ENCODE peak calls at places on chromosomes 12 and 14, in seven cellular contexts. E is nucleus accumbens; J is T47D; M is naive thymus-derived CD8-positive, alpha-beta T cell; U is cerebellar cortex; Y is activated T-cell treated with anti-CD3 and anti-CD28 coated beads, Interleukin-2, amount 50 U/mL, for 48 hours; W is PC-3. I is an unnamed sample.

GRCh38 chr14:33566082-33566481 is 384.8 kb downstream of the EGLN3 start:
- DNase-seq in E (no peak), U (no peak), M (no peak), Y (no peak), J (no peak), W (no peak), I (no peak)

GRCh38 chr12:1972856-1973317 is 31.4 kb downstream of the DCP1B start:
- DNase-seq in M (no peak), Y (no peak), J (no peak), U (peak), E (peak), W (no peak), I (peak)

GRCh38 chr14:94056579-94057308 is 24.3 kb downstream of the DDX24 start:
- DNase-seq in E (no peak), J (no peak), W (no peak), U (no peak), M (no peak), Y (peak), I (no peak)

GRCh38 chr14:76086636-76087035 is 65.1 kb upstream of the GPATCH2L start:
- DNase-seq in E (peak), Y (no peak), J (no peak), M (no peak), U (peak), W (no peak), I (no peak)

GRCh38 chr14:35883677-35884293 is 57.6 kb downstream of the BRMS1L start:
- DNase-seq in J (peak), E (no peak), U (peak), Y (peak), M (peak), W (peak), I (no peak)

GRCh38 chr14:68140111-68140741 is 320.6 kb downstream of the RAD51B start:
- DNase-seq in U (peak), J (peak), M (no peak), Y (no peak), E (no peak), W (peak), I (peak)

GRCh38 chr12:32062841-32063240 is 43.8 kb upstream of the BICD1 start:
- DNase-seq in J (no peak), W (no peak), E (no peak), U (no peak), Y (no peak), M (no peak), I (no peak)

GRCh38 chr12:96078281-96078761 is 42.9 kb upstream of the LTA4H start:
- DNase-seq in U (peak), J (no peak), M (no peak), W (no peak), Y (no peak), E (no peak), I (no peak)

GRCh38 chr12:40203060-40203430 is 21.8 kb upstream of the LRRK2 start:
- DNase-seq in J (no peak), W (no peak), E (no peak), M (no peak), U (no peak), Y (no peak), I (no peak)

GRCh38 chr14:37202812-37203211 is 5.1 kb downstream of the MIPOL1 start:
- DNase-seq in W (peak), E (no peak), Y (no peak), J (no peak), M (no peak), U (no peak), I (no peak)

GRCh38 chr12:97556201-97556824 is 93.7 kb downstream of the RMST start:
- DNase-seq in Y (no peak), J (peak), W (peak), M (no peak), U (no peak), E (no peak), I (peak)

GRCh38 chr12:105175397-105175990 is 60.5 kb downstream of the APPL2 start:
- DNase-seq in U (no peak), M (no peak), E (no peak), Y (no peak), W (no peak), J (no peak), I (no peak)

GRCh38 chr14:106268013-106268727 is 741.8 kb downstream of the TMEM121 start:
- DNase-seq in J (peak), E (no peak), M (peak), U (no peak), W (no peak), Y (peak), I (no peak)

GRCh38 chr12:112539221-112539620 is 120.5 kb downstream of the PTPN11 start:
- DNase-seq in E (no peak), J (peak), W (peak), U (no peak), M (no peak), Y (no peak), I (no peak)

GRCh38 chr12:124419292-124420040 is 124.6 kb downstream of the RFLNA start:
- DNase-seq in U (no peak), M (no peak), J (no peak), W (no peak), E (no peak), Y (no peak), I (no peak)

GRCh38 chr12:6915023-6915788 is 826 bp downstream of the ENO2 start:
- DNase-seq in W (no peak), U (peak), E (no peak), J (no peak), M (no peak), Y (no peak), I (no peak)

GRCh38 chr12:95700316-95700785 is 90.2 kb downstream of the NTN4 start:
- DNase-seq in J (no peak), Y (peak), E (no peak), M (no peak), W (peak), U (no peak), I (no peak)

I was measured in LNCaP clone FGC.